ENCODE peak calls at places on chromosome 7, in nine cellular contexts. A is brain microvascular endothelial cell, L is body of pancreas, E is testis, V is PC-3, D is heart right ventricle, K is tibial nerve, F is hepatocyte, S is psoas muscle. I is an unnamed sample. For H3K36me3, the result is how much of the 10 kb centered on the place peaks cover.

GRCh38 chr7:17501461-17502208 is 203.2 kb downstream of the AHR start:
- DNase-seq in L (no peak), A (no peak), S (no peak), K (no peak), V (no peak), F (no peak), D (no peak), E (no peak), I (no peak)

GRCh38 chr7:117808910-117809705 is 64.1 kb downstream of the CTTNBP2 start:
- DNase-seq in L (no peak), E (no peak), F (no peak), S (no peak), K (no peak), V (no peak), D (no peak), A (no peak), I (no peak)

GRCh38 chr7:39085590-39086049 is 107.9 kb downstream of the POU6F2 start:
- DNase-seq in S (no peak), L (no peak), K (no peak), V (no peak), D (no peak), A (peak), E (no peak), F (peak), I (no peak)

GRCh38 chr7:23404546-23405239 is 65.6 kb downstream of the IGF2BP3 start:
- DNase-seq in D (no peak), S (no peak), E (no peak), K (no peak), V (no peak), A (no peak), F (no peak), L (no peak), I (no peak)

GRCh38 chr7:43824963-43825362 is 44.4 kb downstream of the MRPS24 start:
- DNase-seq in L (no peak), D (no peak), A (no peak), E (no peak), K (no peak), F (peak), V (no peak), S (no peak), I (no peak)

GRCh38 chr7:118429141-118429540 is 204.6 kb downstream of the ANKRD7 start:
- DNase-seq in S (no peak), F (no peak), V (no peak), A (no peak), D (no peak), E (no peak), K (no peak), L (no peak), I (no peak)

GRCh38 chr7:151735854-151736402 is 141.0 kb downstream of the PRKAG2 start:
- DNase-seq in A (no peak), D (peak), E (no peak), K (no peak), S (no peak), F (no peak), V (no peak), L (no peak), I (no peak)

GRCh38 chr7:78702770-78703169 is 750.7 kb downstream of the MAGI2 start:
- DNase-seq in V (peak), K (no peak), L (no peak), E (no peak), D (no peak), F (no peak), A (peak), S (no peak), I (no peak)

GRCh38 chr7:88111136-88111748 is 108.6 kb downstream of the SRI start:
- DNase-seq in D (no peak), V (peak), A (no peak), F (peak), E (no peak), S (no peak), K (no peak), L (no peak), I (no peak)

DNA sequence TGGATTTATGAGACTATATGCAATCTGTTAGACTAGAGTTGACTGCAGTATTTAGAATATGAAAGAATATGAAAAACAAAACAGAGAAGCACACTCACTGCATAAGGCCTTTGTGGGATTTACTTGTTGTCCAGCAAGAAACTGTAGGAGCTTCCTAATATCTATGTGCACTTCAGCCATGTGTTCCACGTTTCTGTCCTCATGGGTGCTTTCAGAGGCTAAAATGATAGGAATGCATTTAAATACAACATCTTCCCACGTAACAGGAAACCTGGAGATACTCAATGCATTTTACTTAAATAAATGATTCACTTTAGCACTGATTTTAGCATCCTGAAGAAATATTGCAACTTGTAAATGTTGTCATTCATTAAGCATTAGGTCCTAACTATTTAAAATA is 11.7 kb downstream of the HUS1 start:
- DNase-seq in S (no peak), L (no peak), D (no peak), E (no peak), F (no peak), K (no peak), V (no peak), A (no peak), I (no peak)
- H3K36me3 ChIP-seq in S (under half), L (under half), D (under half), E (under half), F (under half), K (half or more), V (half or more), A (under half), I (half or more)

DNA sequence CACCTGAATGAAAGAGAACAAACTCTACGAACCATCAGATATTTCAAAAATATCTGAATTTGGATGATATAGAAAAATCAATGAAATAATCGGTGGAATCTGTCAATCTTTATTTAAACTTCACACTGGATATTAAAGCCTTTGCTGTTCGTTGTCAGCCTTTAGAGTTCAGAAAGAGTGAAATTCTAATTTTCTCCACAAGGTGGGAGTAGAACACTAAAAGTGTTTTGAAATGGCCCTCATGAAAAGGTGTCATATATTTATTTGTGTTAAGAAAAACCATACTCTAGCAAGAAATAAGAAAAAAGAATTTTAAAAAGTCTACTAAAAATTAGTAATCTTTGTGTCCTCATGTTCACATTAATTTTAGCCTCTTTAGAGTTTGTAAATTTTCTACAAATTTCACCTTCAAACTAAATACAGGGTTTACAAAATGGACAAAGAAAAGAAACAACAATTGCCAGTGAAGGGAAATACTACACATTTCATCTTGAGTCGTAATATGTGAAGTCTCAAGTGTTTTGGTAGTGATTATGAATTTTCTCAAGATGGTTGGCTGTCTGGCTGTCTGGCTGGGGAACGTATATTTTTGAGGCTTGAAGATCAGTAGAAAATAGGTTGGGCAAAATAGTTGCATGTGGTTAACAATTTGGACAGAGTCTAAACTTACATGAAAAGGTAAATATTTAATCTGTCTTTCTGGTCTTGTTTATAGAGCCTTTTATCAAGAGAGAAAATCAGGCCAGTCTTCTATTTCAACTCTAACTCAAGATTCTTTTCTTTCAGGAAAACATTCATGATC is 43.7 kb downstream of the DNAJB9 start:
- DNase-seq in F (peak), S (no peak), V (peak), E (no peak), D (no peak), L (no peak), A (peak), K (no peak), I (no peak)
- TF ChIP-seq CTCF in F (peak), S (peak), V (peak), E (peak), D (peak), L (peak), A (peak), K (peak), I (peak)

GRCh38 chr7:26208040-26208439 is 6.5 kb downstream of the CBX3 start:
- DNase-seq in D (no peak), K (no peak), E (no peak), V (no peak), S (no peak), L (no peak), A (no peak), F (no peak), I (no peak)
- H3K36me3 ChIP-seq in D (under half), K (half or more), E (under half), V (half or more), S (under half), L (under half), A (under half), F (under half), I (half or more)

DNA sequence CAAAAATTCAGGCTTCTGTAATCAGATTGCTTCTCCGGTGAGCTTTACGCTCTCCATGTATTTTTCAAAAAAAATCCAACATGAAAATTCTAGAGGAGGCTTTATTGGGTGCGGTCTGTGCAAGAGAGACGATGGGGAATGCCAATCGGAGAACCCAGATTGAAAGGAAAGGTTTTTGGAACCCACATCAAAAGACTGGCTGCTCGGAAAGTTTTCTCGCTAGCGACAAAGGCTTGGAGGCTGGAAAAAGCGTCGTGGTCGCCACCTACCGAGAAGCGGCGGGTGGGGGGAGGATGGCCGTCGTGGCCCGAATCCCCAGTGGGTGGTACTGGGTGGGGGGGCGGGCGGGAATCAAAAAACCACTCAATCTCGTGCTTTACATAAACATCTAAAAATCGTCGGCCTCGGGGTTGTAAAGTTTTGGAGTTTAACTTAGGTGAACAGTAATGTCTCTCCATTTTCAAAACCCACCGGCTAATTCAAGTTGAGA is 1.1 kb upstream of the GTF2I start:
- DNase-seq in V (peak), L (peak), A (no peak), K (peak), S (peak), F (peak), E (peak), D (peak), I (peak)
- TF ChIP-seq CTCF in V (no peak), L (no peak), A (no peak), K (peak), S (no peak), F (peak), E (no peak), D (peak), I (no peak)

GRCh38 chr7:101210143-101210542 is 7.2 kb downstream of the PLOD3 start:
- DNase-seq in D (no peak), S (no peak), E (no peak), K (no peak), L (no peak), F (no peak), V (no peak), A (no peak), I (no peak)

GRCh38 chr7:101208794-101209193 is 8.0 kb upstream of the MOGAT3 start:
- DNase-seq in V (no peak), D (no peak), F (no peak), A (no peak), E (no peak), K (no peak), S (no peak), L (no peak), I (no peak)

GRCh38 chr7:101216001-101216859 is 1.2 kb downstream of the PLOD3 start:
- DNase-seq in F (no peak), V (peak), L (peak), E (peak), S (no peak), K (peak), A (peak), D (no peak), I (no peak)

GRCh38 chr7:101211501-101211900 is 5.9 kb downstream of the PLOD3 start:
- DNase-seq in D (no peak), S (no peak), K (no peak), E (no peak), F (no peak), L (no peak), A (no peak), V (no peak), I (no peak)

DNA sequence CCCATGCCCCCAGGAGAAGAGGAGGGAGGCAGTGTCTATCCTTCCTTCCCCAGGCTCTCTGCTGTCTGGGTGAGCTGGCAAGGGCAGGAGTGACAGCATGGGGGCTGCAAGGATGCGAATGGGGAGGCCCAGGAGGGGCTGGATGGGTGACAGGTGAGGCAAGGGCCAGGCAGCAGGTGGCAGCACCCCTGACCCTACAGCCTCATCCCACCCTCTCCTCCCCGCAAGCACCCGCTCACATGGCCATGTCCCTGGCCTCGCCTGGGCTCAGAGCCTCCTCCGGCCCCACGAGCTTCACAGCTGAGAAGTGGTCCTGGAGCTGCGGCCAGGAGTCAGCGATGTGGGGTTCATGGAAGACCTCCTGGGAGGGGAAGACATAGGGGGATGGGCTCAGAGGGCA is 5.4 kb downstream of the PLOD3 start:
- DNase-seq in F (no peak), L (no peak), V (no peak), S (no peak), D (no peak), A (no peak), K (no peak), E (no peak), I (no peak)
- H3K36me3 ChIP-seq in F (under half), L (under half), V (under half), S (under half), D (under half), A (half or more), K (half or more), E (under half), I (under half)

I was measured in left lung.